ENCODE peak calls at places on chromosomes 11 and 22, in ten cellular contexts. M, F, B, E, A, S, R, P, Y and V are unnamed samples.

GRCh38 chr22:20663137-20663828 is 110.6 kb upstream of the SERPIND1 start:
- DNase-seq in M (no peak), F (no peak), B (no peak), E (no peak), A (no peak), S (peak), R (no peak), P (no peak), Y (no peak), V (no peak)

GRCh38 chr22:38936562-38936961 is 20.8 kb upstream of the APOBEC3A start:
- DNase-seq in M (no peak), F (no peak), B (no peak), E (no peak), A (no peak), S (no peak), R (no peak), P (no peak), Y (no peak), V (no peak)

GRCh38 chr11:80523057-80523456 is 1082.2 kb upstream of the TENM4 start:
- DNase-seq in M (no peak), F (no peak), B (no peak), E (no peak), A (no peak), S (no peak), R (no peak), P (no peak), Y (no peak), V (no peak)

GRCh38 chr11:32497951-32498350 is 62.6 kb upstream of the WT1 start:
- DNase-seq in M (no peak), F (no peak), B (no peak), E (no peak), A (no peak), S (no peak), R (no peak), P (no peak), Y (no peak), V (peak)

GRCh38 chr11:72814139-72814830 is at the start of gene ATG16L2:
- DNase-seq in M (peak), F (peak), B (peak), E (peak), A (peak), S (peak), R (peak), P (peak), Y (peak), V (peak)

GRCh38 chr22:22854466-22854865 is 33.1 kb upstream of the IGLL5 start:
- DNase-seq in M (no peak), F (no peak), B (no peak), E (no peak), A (no peak), S (no peak), R (no peak), P (no peak), Y (no peak), V (no peak)

GRCh38 chr11:75816561-75817239 is 1.7 kb downstream of the UVRAG start:
- DNase-seq in M (peak), F (no peak), B (peak), E (no peak), A (no peak), S (peak), R (no peak), P (no peak), Y (no peak), V (no peak)

GRCh38 chr11:77244277-77245014 is 57.0 kb downstream of the GDPD4 start:
- DNase-seq in M (no peak), F (peak), B (peak), E (no peak), A (no peak), S (peak), R (no peak), P (no peak), Y (no peak), V (no peak)

GRCh38 chr11:122746611-122747305 is 91.2 kb downstream of the UBASH3B start:
- DNase-seq in M (no peak), F (no peak), B (no peak), E (no peak), A (no peak), S (no peak), R (no peak), P (no peak), Y (no peak), V (no peak)

GRCh38 chr11:47185305-47186075 is 744 bp downstream of the PACSIN3 start:
- DNase-seq in M (peak), F (no peak), B (peak), E (no peak), A (no peak), S (peak), R (peak), P (peak), Y (no peak), V (no peak)

GRCh38 chr22:33971561-33971961 is 51.3 kb upstream of the LARGE1 start:
- DNase-seq in M (no peak), F (no peak), B (peak), E (no peak), A (no peak), S (no peak), R (peak), P (peak), Y (peak), V (no peak)

GRCh38 chr11:20403059-20403458 is 15.5 kb downstream of the PRMT3 start:
- DNase-seq in M (no peak), F (no peak), B (no peak), E (no peak), A (no peak), S (no peak), R (no peak), P (no peak), Y (no peak), V (no peak)

GRCh38 chr11:76205252-76206076 is 838 bp downstream of the WNT11 start:
- DNase-seq in M (no peak), F (no peak), B (no peak), E (no peak), A (no peak), S (no peak), R (peak), P (no peak), Y (no peak), V (no peak)

GRCh38 chr11:86303257-86303656 is 1.2 kb downstream of the HIKESHI start:
- DNase-seq in M (no peak), F (no peak), B (no peak), E (no peak), A (no peak), S (peak), R (no peak), P (no peak), Y (no peak), V (no peak)

GRCh38 chr11:70490208-70490607 is 91.9 kb downstream of the CTTN start:
- DNase-seq in M (no peak), F (no peak), B (no peak), E (no peak), A (no peak), S (no peak), R (no peak), P (no peak), Y (no peak), V (no peak)

GRCh38 chr11:125073616-125074483 is 10.7 kb downstream of the SLC37A2 start:
- DNase-seq in M (no peak), F (no peak), B (no peak), E (no peak), A (no peak), S (no peak), R (no peak), P (no peak), Y (no peak), V (no peak)

GRCh38 chr22:30857103-30857502 is 111.5 kb downstream of the MORC2 start:
- DNase-seq in M (no peak), F (no peak), B (no peak), E (no peak), A (no peak), S (no peak), R (no peak), P (no peak), Y (no peak), V (no peak)

GRCh38 chr11:27770576-27770975 is 70.3 kb upstream of the BDNF start:
- DNase-seq in M (no peak), F (no peak), B (no peak), E (no peak), A (no peak), S (no peak), R (no peak), P (peak), Y (no peak), V (no peak)

GRCh38 chr11:44007746-44008501 is 39.9 kb upstream of the ACCSL start:
- DNase-seq in M (peak), F (no peak), B (no peak), E (no peak), A (no peak), S (no peak), R (no peak), P (no peak), Y (no peak), V (no peak)

GRCh38 chr11:60950024-60950423 is 2.0 kb downstream of the SLC15A3 start:
- DNase-seq in M (peak), F (no peak), B (no peak), E (no peak), A (no peak), S (no peak), R (no peak), P (no peak), Y (no peak), V (no peak)

GRCh38 chr11:123020968-123021367 is 39.3 kb upstream of the BSX start:
- DNase-seq in M (peak), F (no peak), B (peak), E (peak), A (no peak), S (peak), R (peak), P (peak), Y (no peak), V (peak)

GRCh38 chr22:39527481-39527961 is 5.0 kb downstream of the RPS19BP1 start:
- DNase-seq in M (peak), F (no peak), B (no peak), E (peak), A (no peak), S (peak), R (no peak), P (peak), Y (no peak), V (peak)

GRCh38 chr22:37018815-37019308 is 385 bp downstream of the TST start:
- DNase-seq in M (peak), F (no peak), B (peak), E (no peak), A (no peak), S (peak), R (peak), P (peak), Y (no peak), V (peak)

GRCh38 chr22:37010174-37010573 is 9.1 kb downstream of the TST start:
- DNase-seq in M (no peak), F (no peak), B (no peak), E (no peak), A (no peak), S (no peak), R (no peak), P (no peak), Y (no peak), V (no peak)

GRCh38 chr11:19577849-19578619 is 134.6 kb upstream of the NAV2 start:
- DNase-seq in M (no peak), F (no peak), B (peak), E (no peak), A (no peak), S (peak), R (no peak), P (no peak), Y (peak), V (peak)

GRCh38 chr22:37284807-37285355 is 2.6 kb downstream of the CYTH4 start:
- DNase-seq in M (no peak), F (no peak), B (no peak), E (no peak), A (no peak), S (peak), R (no peak), P (no peak), Y (peak), V (no peak)

GRCh38 chr11:46914910-46915309 is 3.4 kb downstream of the LRP4 start:
- DNase-seq in M (no peak), F (no peak), B (no peak), E (no peak), A (no peak), S (no peak), R (no peak), P (no peak), Y (no peak), V (no peak)

GRCh38 chr22:33828302-33828701 is 92.0 kb downstream of the LARGE1 start:
- DNase-seq in M (no peak), F (no peak), B (no peak), E (no peak), A (no peak), S (no peak), R (no peak), P (no peak), Y (no peak), V (no peak)

GRCh38 chr11:116513894-116514293 is 258.9 kb downstream of the BUD13 start:
- DNase-seq in M (peak), F (no peak), B (peak), E (no peak), A (no peak), S (no peak), R (peak), P (peak), Y (no peak), V (peak)

GRCh38 chr22:45164217-45165123 is 745 bp downstream of the NUP50 start:
- DNase-seq in M (peak), F (no peak), B (peak), E (no peak), A (peak), S (peak), R (peak), P (peak), Y (no peak), V (no peak)

GRCh38 chr11:71181566-71181965 is 70.8 kb downstream of the SHANK2 start:
- DNase-seq in M (no peak), F (no peak), B (no peak), E (no peak), A (no peak), S (no peak), R (no peak), P (no peak), Y (no peak), V (no peak)

GRCh38 chr11:70367071-70367470 is 31.3 kb upstream of the CTTN start:
- DNase-seq in M (no peak), F (no peak), B (no peak), E (no peak), A (no peak), S (peak), R (no peak), P (no peak), Y (no peak), V (no peak)

GRCh38 chr22:35349368-35349703 is 31.6 kb upstream of the HMOX1 start:
- DNase-seq in M (no peak), F (no peak), B (no peak), E (peak), A (no peak), S (no peak), R (no peak), P (no peak), Y (no peak), V (peak)